ENCODE peak calls at places on chromosomes 11 and 22, in five cellular contexts. One of them, this sample, is unnamed.

GRCh38 chr11:44030276-44030932 is 17.4 kb upstream of the ACCSL start:
- DNase-seq in T-helper 1 cell: no peak
- DNase-seq in Caco-2: no peak
- DNase-seq in stomach: no peak
- DNase-seq in stimulated activated CD4-positive, alpha-beta T cell treated with anti-CD3 and anti-CD28 coated beads, Interleukin-1b, Interleukin-23, amount 100 ng/mL, for 1 hour: no peak
- DNase-seq in this sample: no peak

GRCh38 chr11:33721291-33721840 is 14.9 kb downstream of the CD59 start:
- DNase-seq in T-helper 1 cell: no peak
- DNase-seq in Caco-2: no peak
- DNase-seq in stomach: no peak
- DNase-seq in stimulated activated CD4-positive, alpha-beta T cell treated with anti-CD3 and anti-CD28 coated beads, Interleukin-1b, Interleukin-23, amount 100 ng/mL, for 1 hour: no peak
- DNase-seq in this sample: no peak

GRCh38 chr11:69942333-69942820 is 123.2 kb upstream of the FGF3 start:
- DNase-seq in T-helper 1 cell: no peak
- DNase-seq in Caco-2: peak
- DNase-seq in stomach: no peak
- DNase-seq in stimulated activated CD4-positive, alpha-beta T cell treated with anti-CD3 and anti-CD28 coated beads, Interleukin-1b, Interleukin-23, amount 100 ng/mL, for 1 hour: no peak
- DNase-seq in this sample: no peak

GRCh38 chr11:14012836-14013235 is 50.3 kb downstream of the SPON1 start:
- DNase-seq in T-helper 1 cell: no peak
- DNase-seq in Caco-2: no peak
- DNase-seq in stomach: no peak
- DNase-seq in stimulated activated CD4-positive, alpha-beta T cell treated with anti-CD3 and anti-CD28 coated beads, Interleukin-1b, Interleukin-23, amount 100 ng/mL, for 1 hour: no peak
- DNase-seq in this sample: no peak

GRCh38 chr11:107858217-107859070 is at the start of gene SLC35F2:
- DNase-seq in T-helper 1 cell: peak
- DNase-seq in Caco-2: peak
- DNase-seq in stomach: peak
- DNase-seq in stimulated activated CD4-positive, alpha-beta T cell treated with anti-CD3 and anti-CD28 coated beads, Interleukin-1b, Interleukin-23, amount 100 ng/mL, for 1 hour: peak
- DNase-seq in this sample: peak

GRCh38 chr22:26559961-26560575 is 29.9 kb downstream of the TPST2 start:
- DNase-seq in T-helper 1 cell: no peak
- DNase-seq in Caco-2: no peak
- DNase-seq in stomach: no peak
- DNase-seq in stimulated activated CD4-positive, alpha-beta T cell treated with anti-CD3 and anti-CD28 coated beads, Interleukin-1b, Interleukin-23, amount 100 ng/mL, for 1 hour: no peak
- DNase-seq in this sample: no peak

GRCh38 chr11:19259487-19260345 is 19.0 kb upstream of the E2F8 start:
- DNase-seq in T-helper 1 cell: peak
- DNase-seq in Caco-2: peak
- DNase-seq in stomach: peak
- DNase-seq in stimulated activated CD4-positive, alpha-beta T cell treated with anti-CD3 and anti-CD28 coated beads, Interleukin-1b, Interleukin-23, amount 100 ng/mL, for 1 hour: peak
- DNase-seq in this sample: peak

GRCh38 chr22:37187891-37188761 is at the start of gene C1QTNF6:
- DNase-seq in T-helper 1 cell: no peak
- DNase-seq in Caco-2: no peak
- DNase-seq in stomach: peak
- DNase-seq in stimulated activated CD4-positive, alpha-beta T cell treated with anti-CD3 and anti-CD28 coated beads, Interleukin-1b, Interleukin-23, amount 100 ng/mL, for 1 hour: no peak
- DNase-seq in this sample: no peak

GRCh38 chr11:46674463-46675287 is 25.7 kb downstream of the ARHGAP1 start:
- DNase-seq in T-helper 1 cell: peak
- DNase-seq in Caco-2: peak
- DNase-seq in stomach: no peak
- DNase-seq in stimulated activated CD4-positive, alpha-beta T cell treated with anti-CD3 and anti-CD28 coated beads, Interleukin-1b, Interleukin-23, amount 100 ng/mL, for 1 hour: no peak
- DNase-seq in this sample: no peak

GRCh38 chr11:83051760-83052671 is 19.7 kb downstream of the RAB30 start:
- DNase-seq in T-helper 1 cell: no peak
- DNase-seq in Caco-2: no peak
- DNase-seq in stomach: no peak
- DNase-seq in stimulated activated CD4-positive, alpha-beta T cell treated with anti-CD3 and anti-CD28 coated beads, Interleukin-1b, Interleukin-23, amount 100 ng/mL, for 1 hour: no peak
- DNase-seq in this sample: peak

GRCh38 chr22:32199961-32200360 is 4.9 kb downstream of the RFPL2 start:
- DNase-seq in T-helper 1 cell: no peak
- DNase-seq in Caco-2: no peak
- DNase-seq in stomach: no peak
- DNase-seq in stimulated activated CD4-positive, alpha-beta T cell treated with anti-CD3 and anti-CD28 coated beads, Interleukin-1b, Interleukin-23, amount 100 ng/mL, for 1 hour: no peak
- DNase-seq in this sample: no peak

GRCh38 chr22:40010752-40011145 is 16.0 kb downstream of the FAM83F start:
- DNase-seq in T-helper 1 cell: no peak
- DNase-seq in Caco-2: no peak
- DNase-seq in stomach: no peak
- DNase-seq in stimulated activated CD4-positive, alpha-beta T cell treated with anti-CD3 and anti-CD28 coated beads, Interleukin-1b, Interleukin-23, amount 100 ng/mL, for 1 hour: no peak
- DNase-seq in this sample: no peak

GRCh38 chr22:45837507-45837906 is 139.5 kb downstream of the WNT7B start:
- DNase-seq in T-helper 1 cell: no peak
- DNase-seq in Caco-2: no peak
- DNase-seq in stomach: no peak
- DNase-seq in stimulated activated CD4-positive, alpha-beta T cell treated with anti-CD3 and anti-CD28 coated beads, Interleukin-1b, Interleukin-23, amount 100 ng/mL, for 1 hour: no peak
- DNase-seq in this sample: no peak

GRCh38 chr11:127651888-127652221 is 651.3 kb upstream of the KIRREL3 start:
- DNase-seq in T-helper 1 cell: no peak
- DNase-seq in Caco-2: no peak
- DNase-seq in stomach: no peak
- DNase-seq in stimulated activated CD4-positive, alpha-beta T cell treated with anti-CD3 and anti-CD28 coated beads, Interleukin-1b, Interleukin-23, amount 100 ng/mL, for 1 hour: no peak
- DNase-seq in this sample: no peak

GRCh38 chr22:37044634-37045625 is 6.6 kb upstream of the KCTD17 start:
- DNase-seq in T-helper 1 cell: no peak
- DNase-seq in Caco-2: no peak
- DNase-seq in stomach: no peak
- DNase-seq in stimulated activated CD4-positive, alpha-beta T cell treated with anti-CD3 and anti-CD28 coated beads, Interleukin-1b, Interleukin-23, amount 100 ng/mL, for 1 hour: no peak
- DNase-seq in this sample: no peak

GRCh38 chr11:73463359-73463758 is 87.2 kb downstream of the RELT start:
- DNase-seq in T-helper 1 cell: no peak
- DNase-seq in Caco-2: no peak
- DNase-seq in stomach: no peak
- DNase-seq in stimulated activated CD4-positive, alpha-beta T cell treated with anti-CD3 and anti-CD28 coated beads, Interleukin-1b, Interleukin-23, amount 100 ng/mL, for 1 hour: no peak
- DNase-seq in this sample: no peak

GRCh38 chr11:1341928-1342524 is 32.6 kb upstream of the TOLLIP start:
- DNase-seq in T-helper 1 cell: no peak
- DNase-seq in Caco-2: peak
- DNase-seq in stomach: peak
- DNase-seq in stimulated activated CD4-positive, alpha-beta T cell treated with anti-CD3 and anti-CD28 coated beads, Interleukin-1b, Interleukin-23, amount 100 ng/mL, for 1 hour: no peak
- DNase-seq in this sample: peak

GRCh38 chr22:30225220-30225922 is 21.2 kb downstream of the LIF start:
- DNase-seq in T-helper 1 cell: no peak
- DNase-seq in Caco-2: no peak
- DNase-seq in stomach: no peak
- DNase-seq in stimulated activated CD4-positive, alpha-beta T cell treated with anti-CD3 and anti-CD28 coated beads, Interleukin-1b, Interleukin-23, amount 100 ng/mL, for 1 hour: no peak
- DNase-seq in this sample: no peak

GRCh38 chr11:8658210-8658968 is 24.1 kb downstream of the TRIM66 start:
- DNase-seq in T-helper 1 cell: no peak
- DNase-seq in Caco-2: no peak
- DNase-seq in stomach: no peak
- DNase-seq in stimulated activated CD4-positive, alpha-beta T cell treated with anti-CD3 and anti-CD28 coated beads, Interleukin-1b, Interleukin-23, amount 100 ng/mL, for 1 hour: no peak
- DNase-seq in this sample: no peak

GRCh38 chr11:11010624-11011127 is 152.8 kb upstream of the ZBED5 start:
- DNase-seq in T-helper 1 cell: no peak
- DNase-seq in Caco-2: peak
- DNase-seq in stomach: peak
- DNase-seq in stimulated activated CD4-positive, alpha-beta T cell treated with anti-CD3 and anti-CD28 coated beads, Interleukin-1b, Interleukin-23, amount 100 ng/mL, for 1 hour: no peak
- DNase-seq in this sample: no peak

GRCh38 chr11:65861533-65862183 is 1.4 kb downstream of the MUS81 start:
- DNase-seq in T-helper 1 cell: no peak
- DNase-seq in Caco-2: peak
- DNase-seq in stomach: no peak
- DNase-seq in stimulated activated CD4-positive, alpha-beta T cell treated with anti-CD3 and anti-CD28 coated beads, Interleukin-1b, Interleukin-23, amount 100 ng/mL, for 1 hour: no peak
- DNase-seq in this sample: no peak

GRCh38 chr11:33013706-33014105 is 2.0 kb upstream of the DEPDC7 start:
- DNase-seq in T-helper 1 cell: no peak
- DNase-seq in Caco-2: no peak
- DNase-seq in stomach: no peak
- DNase-seq in stimulated activated CD4-positive, alpha-beta T cell treated with anti-CD3 and anti-CD28 coated beads, Interleukin-1b, Interleukin-23, amount 100 ng/mL, for 1 hour: no peak
- DNase-seq in this sample: no peak

GRCh38 chr22:27075891-27076290 is 418.5 kb downstream of the MIAT start:
- DNase-seq in T-helper 1 cell: no peak
- DNase-seq in Caco-2: no peak
- DNase-seq in stomach: no peak
- DNase-seq in stimulated activated CD4-positive, alpha-beta T cell treated with anti-CD3 and anti-CD28 coated beads, Interleukin-1b, Interleukin-23, amount 100 ng/mL, for 1 hour: no peak
- DNase-seq in this sample: no peak

GRCh38 chr22:50104149-50104548 is 14.3 kb downstream of the MOV10L1 start:
- DNase-seq in T-helper 1 cell: no peak
- DNase-seq in Caco-2: no peak
- DNase-seq in stomach: no peak
- DNase-seq in stimulated activated CD4-positive, alpha-beta T cell treated with anti-CD3 and anti-CD28 coated beads, Interleukin-1b, Interleukin-23, amount 100 ng/mL, for 1 hour: no peak
- DNase-seq in this sample: no peak

GRCh38 chr22:25232301-25232700 is 12.9 kb downstream of the CRYBB2 start:
- DNase-seq in T-helper 1 cell: no peak
- DNase-seq in Caco-2: no peak
- DNase-seq in stomach: no peak
- DNase-seq in stimulated activated CD4-positive, alpha-beta T cell treated with anti-CD3 and anti-CD28 coated beads, Interleukin-1b, Interleukin-23, amount 100 ng/mL, for 1 hour: no peak
- DNase-seq in this sample: no peak

GRCh38 chr11:119872911-119873310 is 143.9 kb upstream of the NECTIN1 start:
- DNase-seq in T-helper 1 cell: no peak
- DNase-seq in Caco-2: no peak
- DNase-seq in stomach: no peak
- DNase-seq in stimulated activated CD4-positive, alpha-beta T cell treated with anti-CD3 and anti-CD28 coated beads, Interleukin-1b, Interleukin-23, amount 100 ng/mL, for 1 hour: no peak
- DNase-seq in this sample: no peak

GRCh38 chr11:133955091-133955846 is 1.5 kb downstream of the IGSF9B start:
- DNase-seq in T-helper 1 cell: peak
- DNase-seq in Caco-2: no peak
- DNase-seq in stomach: no peak
- DNase-seq in stimulated activated CD4-positive, alpha-beta T cell treated with anti-CD3 and anti-CD28 coated beads, Interleukin-1b, Interleukin-23, amount 100 ng/mL, for 1 hour: no peak
- DNase-seq in this sample: peak

GRCh38 chr11:60797846-60798630 is 12.9 kb downstream of the MS4A10 start:
- DNase-seq in T-helper 1 cell: no peak
- DNase-seq in Caco-2: no peak
- DNase-seq in stomach: no peak
- DNase-seq in stimulated activated CD4-positive, alpha-beta T cell treated with anti-CD3 and anti-CD28 coated beads, Interleukin-1b, Interleukin-23, amount 100 ng/mL, for 1 hour: no peak
- DNase-seq in this sample: no peak

GRCh38 chr11:70252844-70253243 is 17.6 kb upstream of the PPFIA1 start:
- DNase-seq in T-helper 1 cell: no peak
- DNase-seq in Caco-2: no peak
- DNase-seq in stomach: no peak
- DNase-seq in stimulated activated CD4-positive, alpha-beta T cell treated with anti-CD3 and anti-CD28 coated beads, Interleukin-1b, Interleukin-23, amount 100 ng/mL, for 1 hour: no peak
- DNase-seq in this sample: no peak

GRCh38 chr11:326842-327580 is 6.4 kb upstream of the IFITM3 start:
- DNase-seq in T-helper 1 cell: peak
- DNase-seq in Caco-2: no peak
- DNase-seq in stomach: peak
- DNase-seq in stimulated activated CD4-positive, alpha-beta T cell treated with anti-CD3 and anti-CD28 coated beads, Interleukin-1b, Interleukin-23, amount 100 ng/mL, for 1 hour: no peak
- DNase-seq in this sample: no peak

GRCh38 chr11:118535261-118535660 is 4.3 kb downstream of the TMEM25 start:
- DNase-seq in T-helper 1 cell: no peak
- DNase-seq in Caco-2: no peak
- DNase-seq in stomach: no peak
- DNase-seq in stimulated activated CD4-positive, alpha-beta T cell treated with anti-CD3 and anti-CD28 coated beads, Interleukin-1b, Interleukin-23, amount 100 ng/mL, for 1 hour: no peak
- DNase-seq in this sample: no peak

GRCh38 chr11:105960252-105961245 is 61.5 kb downstream of the MSANTD4 start:
- DNase-seq in T-helper 1 cell: no peak
- DNase-seq in Caco-2: peak
- DNase-seq in stomach: no peak
- DNase-seq in stimulated activated CD4-positive, alpha-beta T cell treated with anti-CD3 and anti-CD28 coated beads, Interleukin-1b, Interleukin-23, amount 100 ng/mL, for 1 hour: no peak
- DNase-seq in this sample: no peak

GRCh38 chr11:19374189-19374588 is 133.4 kb upstream of the E2F8 start:
- DNase-seq in T-helper 1 cell: no peak
- DNase-seq in Caco-2: no peak
- DNase-seq in stomach: no peak
- DNase-seq in stimulated activated CD4-positive, alpha-beta T cell treated with anti-CD3 and anti-CD28 coated beads, Interleukin-1b, Interleukin-23, amount 100 ng/mL, for 1 hour: no peak
- DNase-seq in this sample: no peak